ENCODE peak calls at places on chromosomes 16 and 17, in eight cellular contexts. One of them, this sample, is unnamed.

GRCh38 chr16:83915081-83915480 is 16.2 kb downstream of the MLYCD start:
- DNase-seq in GM13976: peak; percentile 19
- DNase-seq in stomach: no peak
- DNase-seq in thoracic aorta: no peak
- DNase-seq in fibroblast of pulmonary artery: no peak
- DNase-seq in brain microvascular endothelial cell: no peak
- DNase-seq in astrocyte of the cerebellum: no peak
- DNase-seq in right atrium auricular region: no peak
- DNase-seq in this sample: no peak

GRCh38 chr16:83609178-83609577 is 198.6 kb upstream of the HSBP1 start:
- DNase-seq in astrocyte of the cerebellum: no peak
- DNase-seq in stomach: no peak
- DNase-seq in fibroblast of pulmonary artery: peak; percentile 32
- DNase-seq in thoracic aorta: no peak
- DNase-seq in brain microvascular endothelial cell: no peak
- DNase-seq in GM13976: no peak
- DNase-seq in right atrium auricular region: no peak
- DNase-seq in this sample: no peak

GRCh38 chr17:1580979-1581676 is 18.5 kb upstream of the PITPNA start:
- DNase-seq in GM13976: no peak
- DNase-seq in astrocyte of the cerebellum: no peak
- DNase-seq in stomach: peak; percentile 74
- DNase-seq in thoracic aorta: no peak
- DNase-seq in fibroblast of pulmonary artery: no peak
- DNase-seq in brain microvascular endothelial cell: no peak
- DNase-seq in right atrium auricular region: no peak
- DNase-seq in this sample: no peak

GRCh38 chr17:44134752-44135568 is 6.8 kb upstream of the HROB start:
- DNase-seq in brain microvascular endothelial cell: no peak
- DNase-seq in right atrium auricular region: no peak
- DNase-seq in thoracic aorta: no peak
- DNase-seq in astrocyte of the cerebellum: no peak
- DNase-seq in fibroblast of pulmonary artery: no peak
- DNase-seq in stomach: no peak
- DNase-seq in GM13976: no peak
- DNase-seq in this sample: no peak

GRCh38 chr17:78125138-78125913 is 3.2 kb downstream of the TMC6 start:
- DNase-seq in GM13976: no peak
- DNase-seq in stomach: no peak
- DNase-seq in brain microvascular endothelial cell: no peak
- DNase-seq in astrocyte of the cerebellum: no peak
- DNase-seq in right atrium auricular region: no peak
- DNase-seq in fibroblast of pulmonary artery: no peak
- DNase-seq in thoracic aorta: no peak
- DNase-seq in this sample: peak; percentile 58

GRCh38 chr17:81735181-81736102 is 23.4 kb downstream of the SLC25A10 start:
- DNase-seq in astrocyte of the cerebellum: no peak
- DNase-seq in stomach: peak; percentile 63
- DNase-seq in fibroblast of pulmonary artery: peak; percentile 32
- DNase-seq in GM13976: peak; percentile 77
- DNase-seq in right atrium auricular region: no peak
- DNase-seq in thoracic aorta: no peak
- DNase-seq in brain microvascular endothelial cell: no peak
- DNase-seq in this sample: no peak

GRCh38 chr17:34235389-34236028 is 19.6 kb upstream of the CCL2 start:
- DNase-seq in brain microvascular endothelial cell: no peak
- DNase-seq in GM13976: no peak
- DNase-seq in astrocyte of the cerebellum: no peak
- DNase-seq in stomach: peak; percentile 30
- DNase-seq in right atrium auricular region: peak; percentile 75
- DNase-seq in thoracic aorta: no peak
- DNase-seq in fibroblast of pulmonary artery: peak; percentile 84
- DNase-seq in this sample: no peak

GRCh38 chr17:50690887-50691549 is 16.7 kb downstream of the ANKRD40 start:
- DNase-seq in thoracic aorta: no peak
- DNase-seq in fibroblast of pulmonary artery: no peak
- DNase-seq in right atrium auricular region: no peak
- DNase-seq in astrocyte of the cerebellum: no peak
- DNase-seq in GM13976: peak; percentile 12
- DNase-seq in brain microvascular endothelial cell: no peak
- DNase-seq in stomach: no peak
- DNase-seq in this sample: no peak

GRCh38 chr16:49474741-49475140 is 101.1 kb downstream of the C16orf78 start:
- DNase-seq in thoracic aorta: no peak
- DNase-seq in astrocyte of the cerebellum: no peak
- DNase-seq in fibroblast of pulmonary artery: no peak
- DNase-seq in right atrium auricular region: no peak
- DNase-seq in stomach: no peak
- DNase-seq in GM13976: no peak
- DNase-seq in brain microvascular endothelial cell: no peak
- DNase-seq in this sample: no peak

GRCh38 chr16:21613361-21613760 is 14.0 kb downstream of the METTL9 start:
- DNase-seq in astrocyte of the cerebellum: no peak
- DNase-seq in stomach: no peak
- DNase-seq in fibroblast of pulmonary artery: no peak
- DNase-seq in right atrium auricular region: no peak
- DNase-seq in GM13976: no peak
- DNase-seq in brain microvascular endothelial cell: no peak
- DNase-seq in thoracic aorta: no peak
- DNase-seq in this sample: no peak

GRCh38 chr17:34291721-34292348 is 6.3 kb downstream of the CCL11 start:
- DNase-seq in thoracic aorta: no peak
- DNase-seq in brain microvascular endothelial cell: no peak
- DNase-seq in GM13976: no peak
- DNase-seq in right atrium auricular region: no peak
- DNase-seq in fibroblast of pulmonary artery: no peak
- DNase-seq in astrocyte of the cerebellum: no peak
- DNase-seq in stomach: no peak
- DNase-seq in this sample: no peak

GRCh38 chr17:79746955-79747507 is 16.3 kb downstream of the ENPP7 start:
- DNase-seq in right atrium auricular region: no peak
- DNase-seq in brain microvascular endothelial cell: no peak
- DNase-seq in fibroblast of pulmonary artery: no peak
- DNase-seq in astrocyte of the cerebellum: no peak
- DNase-seq in thoracic aorta: no peak
- DNase-seq in stomach: no peak
- DNase-seq in GM13976: no peak
- DNase-seq in this sample: no peak

GRCh38 chr16:47058295-47059086 is 85.0 kb upstream of the DNAJA2 start:
- DNase-seq in right atrium auricular region: no peak
- DNase-seq in stomach: no peak
- DNase-seq in brain microvascular endothelial cell: peak; percentile 12
- DNase-seq in fibroblast of pulmonary artery: peak; percentile 52
- DNase-seq in astrocyte of the cerebellum: no peak
- DNase-seq in GM13976: no peak
- DNase-seq in thoracic aorta: no peak
- DNase-seq in this sample: no peak

GRCh38 chr16:46996391-46996790 is 22.9 kb upstream of the DNAJA2 start:
- DNase-seq in astrocyte of the cerebellum: no peak
- DNase-seq in fibroblast of pulmonary artery: peak; percentile 13
- DNase-seq in right atrium auricular region: no peak
- DNase-seq in brain microvascular endothelial cell: no peak
- DNase-seq in thoracic aorta: no peak
- DNase-seq in stomach: no peak
- DNase-seq in GM13976: peak; percentile 78
- DNase-seq in this sample: peak; percentile 66

GRCh38 chr17:29089601-29090044 is 46.7 kb downstream of the PIPOX start:
- DNase-seq in right atrium auricular region: no peak
- DNase-seq in astrocyte of the cerebellum: no peak
- DNase-seq in fibroblast of pulmonary artery: no peak
- DNase-seq in stomach: no peak
- DNase-seq in brain microvascular endothelial cell: no peak
- DNase-seq in thoracic aorta: no peak
- DNase-seq in GM13976: no peak
- DNase-seq in this sample: no peak

GRCh38 chr17:22695228-22695619 is 1002.9 kb downstream of the KCNJ18 start:
- DNase-seq in astrocyte of the cerebellum: no peak
- DNase-seq in brain microvascular endothelial cell: no peak
- DNase-seq in GM13976: no peak
- DNase-seq in stomach: no peak
- DNase-seq in fibroblast of pulmonary artery: no peak
- DNase-seq in thoracic aorta: no peak
- DNase-seq in right atrium auricular region: no peak
- DNase-seq in this sample: no peak
- TF ChIP-seq CTCF in astrocyte of the cerebellum: no peak
- TF ChIP-seq CTCF in brain microvascular endothelial cell: no peak
- TF ChIP-seq CTCF in GM13976: no peak
- TF ChIP-seq CTCF in stomach: no peak
- TF ChIP-seq CTCF in fibroblast of pulmonary artery: no peak
- TF ChIP-seq CTCF in thoracic aorta: no peak
- TF ChIP-seq CTCF in right atrium auricular region: no peak
- TF ChIP-seq CTCF in this sample: no peak

GRCh38 chr17:72714357-72714966 is 378.0 kb downstream of the SLC39A11 start:
- DNase-seq in thoracic aorta: no peak
- DNase-seq in fibroblast of pulmonary artery: no peak
- DNase-seq in GM13976: no peak
- DNase-seq in astrocyte of the cerebellum: no peak
- DNase-seq in right atrium auricular region: no peak
- DNase-seq in stomach: no peak
- DNase-seq in brain microvascular endothelial cell: no peak
- DNase-seq in this sample: no peak

GRCh38 chr17:72715906-72716572 is 376.4 kb downstream of the SLC39A11 start:
- DNase-seq in astrocyte of the cerebellum: peak; percentile 92
- DNase-seq in brain microvascular endothelial cell: peak; percentile 94
- DNase-seq in GM13976: no peak
- DNase-seq in fibroblast of pulmonary artery: peak; percentile 97
- DNase-seq in thoracic aorta: no peak
- DNase-seq in stomach: no peak
- DNase-seq in right atrium auricular region: peak; percentile 60
- DNase-seq in this sample: no peak

GRCh38 chr17:72711531-72712310 is 380.8 kb downstream of the SLC39A11 start:
- DNase-seq in thoracic aorta: no peak
- DNase-seq in stomach: no peak
- DNase-seq in GM13976: no peak
- DNase-seq in astrocyte of the cerebellum: no peak
- DNase-seq in brain microvascular endothelial cell: no peak
- DNase-seq in right atrium auricular region: no peak
- DNase-seq in fibroblast of pulmonary artery: no peak
- DNase-seq in this sample: no peak

GRCh38 chr17:72710834-72711233 is 381.7 kb downstream of the SLC39A11 start:
- DNase-seq in right atrium auricular region: no peak
- DNase-seq in fibroblast of pulmonary artery: peak; percentile 38
- DNase-seq in brain microvascular endothelial cell: no peak
- DNase-seq in thoracic aorta: no peak
- DNase-seq in GM13976: no peak
- DNase-seq in astrocyte of the cerebellum: no peak
- DNase-seq in stomach: no peak
- DNase-seq in this sample: no peak

GRCh38 chr17:72713701-72714100 is 378.8 kb downstream of the SLC39A11 start:
- DNase-seq in brain microvascular endothelial cell: no peak
- DNase-seq in GM13976: no peak
- DNase-seq in stomach: no peak
- DNase-seq in fibroblast of pulmonary artery: no peak
- DNase-seq in astrocyte of the cerebellum: no peak
- DNase-seq in right atrium auricular region: no peak
- DNase-seq in thoracic aorta: no peak
- DNase-seq in this sample: no peak
- TF ChIP-seq CTCF in brain microvascular endothelial cell: no peak
- TF ChIP-seq CTCF in GM13976: no peak
- TF ChIP-seq CTCF in stomach: no peak
- TF ChIP-seq CTCF in fibroblast of pulmonary artery: no peak
- TF ChIP-seq CTCF in astrocyte of the cerebellum: no peak
- TF ChIP-seq CTCF in right atrium auricular region: no peak
- TF ChIP-seq CTCF in thoracic aorta: no peak
- TF ChIP-seq CTCF in this sample: no peak

DNA sequence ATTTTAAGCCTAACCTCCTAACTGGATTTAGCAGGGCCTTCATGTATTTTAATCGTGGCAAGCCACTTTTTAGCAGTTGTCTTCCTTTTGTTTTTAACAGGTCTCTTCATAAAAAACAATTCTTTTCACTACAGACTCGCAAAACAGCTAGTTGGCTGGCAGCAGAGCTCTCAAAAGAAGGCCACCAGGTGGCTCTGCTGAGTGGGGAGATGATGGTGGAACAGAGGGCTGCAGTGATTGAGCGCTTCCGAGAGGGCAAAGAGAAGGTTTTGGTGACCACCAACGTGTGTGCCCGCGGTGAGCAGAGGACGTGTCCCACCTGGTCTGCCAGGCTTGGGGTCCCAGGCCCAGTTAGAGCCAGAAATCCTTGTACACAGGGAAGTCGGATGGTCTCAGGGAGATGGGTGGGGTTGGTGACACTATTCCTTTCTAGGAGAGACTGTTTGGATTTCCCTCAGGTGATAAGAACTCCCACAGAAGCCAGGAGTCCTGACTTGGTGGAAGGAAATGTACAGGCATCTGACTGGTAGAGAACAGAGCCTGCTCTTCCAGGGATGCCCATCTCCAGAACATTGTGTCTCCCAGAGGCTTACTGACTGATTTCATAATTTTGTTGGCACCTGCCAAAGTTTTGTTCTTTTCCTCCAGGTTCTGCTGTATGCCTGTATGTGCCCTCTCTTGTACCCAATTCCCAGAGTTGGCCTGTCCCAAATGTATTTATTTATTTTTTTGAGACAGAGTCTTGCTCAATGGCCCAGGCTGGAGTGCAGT is 14.9 kb upstream of the DDX19A start:
- DNase-seq in fibroblast of pulmonary artery: peak; percentile 20
- DNase-seq in astrocyte of the cerebellum: no peak
- DNase-seq in GM13976: no peak
- DNase-seq in thoracic aorta: no peak
- DNase-seq in stomach: no peak
- DNase-seq in right atrium auricular region: no peak
- DNase-seq in brain microvascular endothelial cell: peak; percentile 18
- DNase-seq in this sample: peak; percentile 24
- TF ChIP-seq CTCF in fibroblast of pulmonary artery: peak; percentile 58
- TF ChIP-seq CTCF in astrocyte of the cerebellum: peak; percentile 62
- TF ChIP-seq CTCF in GM13976: peak; percentile 41
- TF ChIP-seq CTCF in thoracic aorta: peak; percentile 28
- TF ChIP-seq CTCF in stomach: peak; percentile 25
- TF ChIP-seq CTCF in right atrium auricular region: no peak
- TF ChIP-seq CTCF in brain microvascular endothelial cell: peak; percentile 70
- TF ChIP-seq CTCF in this sample: peak; percentile 59

DNA sequence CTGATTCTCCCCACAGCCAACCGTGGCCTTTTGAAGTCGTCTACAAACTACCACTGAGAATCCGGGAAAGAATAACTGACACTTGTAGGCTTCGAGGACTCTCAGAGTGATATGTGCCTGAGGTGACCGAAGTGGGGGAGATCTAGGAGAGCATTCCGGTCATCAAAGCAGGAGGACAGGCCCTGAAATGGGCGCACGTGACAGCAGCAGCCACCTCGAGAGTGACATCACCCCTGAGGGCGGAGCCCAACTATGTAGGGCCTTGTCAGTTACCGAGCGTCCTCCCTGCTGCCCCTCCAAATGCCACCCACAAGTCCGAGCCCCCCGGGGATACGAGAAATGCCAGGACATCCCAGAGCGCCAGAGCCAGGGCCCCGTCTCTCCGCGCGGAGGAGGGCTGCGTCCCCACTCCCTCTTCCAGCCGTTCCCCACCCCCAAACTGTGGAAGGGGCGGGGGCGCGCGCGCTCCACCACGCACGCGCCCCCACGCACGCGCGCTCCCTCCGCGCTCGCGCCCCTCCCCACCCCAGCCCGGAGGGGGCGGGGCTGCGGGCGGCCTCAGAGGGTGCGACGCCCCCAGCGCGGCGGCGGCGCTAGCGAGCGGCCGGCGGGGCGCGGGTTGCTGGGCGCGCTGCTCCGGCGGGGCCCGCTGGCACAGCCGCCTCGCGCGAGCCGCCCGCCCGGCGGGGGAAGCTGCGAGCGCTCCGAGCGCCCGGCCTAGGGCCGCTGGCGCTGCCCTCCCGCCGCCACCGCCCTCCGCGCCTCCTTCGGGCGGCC is at the start of gene TANC2:
- DNase-seq in astrocyte of the cerebellum: peak; percentile 48
- DNase-seq in GM13976: peak; percentile 75
- DNase-seq in right atrium auricular region: peak; percentile 90
- DNase-seq in thoracic aorta: peak; percentile 66
- DNase-seq in fibroblast of pulmonary artery: peak; percentile 82
- DNase-seq in stomach: peak; percentile 78
- DNase-seq in brain microvascular endothelial cell: peak; percentile 76
- DNase-seq in this sample: peak; percentile 88
- TF ChIP-seq CTCF in astrocyte of the cerebellum: no peak
- TF ChIP-seq CTCF in GM13976: peak; percentile 7
- TF ChIP-seq CTCF in right atrium auricular region: no peak
- TF ChIP-seq CTCF in thoracic aorta: no peak
- TF ChIP-seq CTCF in fibroblast of pulmonary artery: no peak
- TF ChIP-seq CTCF in stomach: no peak
- TF ChIP-seq CTCF in brain microvascular endothelial cell: no peak
- TF ChIP-seq CTCF in this sample: no peak

This sample was measured in activated CD8-positive, alpha-beta T cell treated with anti-CD3 and anti-CD28 coated beads for 36 hours.